ENCODE peak calls at places on chromosomes 4 and X, in ten cellular contexts. Q, L, Z, Y, J, C, P, E, H and R are unnamed samples. For H3K27me3 and H3K4me1, the result is how much of the 10 kb centered on the place peaks cover.

GRCh38 chr4:127685292-127685691 is 44.9 kb upstream of the SLC25A31 start:
- DNase-seq in E (no peak), C (no peak), P (peak), L (no peak), Z (no peak), Y (peak), J (no peak), Q (peak), H (no peak), R (no peak)

GRCh38 chrX:110755611-110756010 is 40.0 kb downstream of the CHRDL1 start:
- DNase-seq in Q (no peak), Y (peak), P (no peak), H (no peak), J (no peak), Z (no peak), L (no peak), E (no peak), C (no peak), R (no peak)

GRCh38 chr4:24321151-24321550 is 263.2 kb downstream of the DHX15 start:
- DNase-seq in Q (peak), L (no peak), P (peak), E (no peak), J (peak), H (no peak), Z (no peak), Y (peak), C (no peak), R (no peak)

GRCh38 chrX:10104958-10105658 is 51.7 kb upstream of the CLCN4 start:
- DNase-seq in J (peak), C (no peak), Q (peak), P (no peak), Y (no peak), L (peak), Z (no peak), H (peak), E (no peak), R (no peak)

GRCh38 chr4:34181311-34181808 is 2063.0 kb downstream of the ARAP2 start:
- DNase-seq in Z (no peak), E (no peak), H (no peak), J (peak), Q (peak), Y (peak), P (peak), C (no peak), L (no peak), R (no peak)

GRCh38 chr4:185729300-185729912 is 82.6 kb downstream of the SORBS2 start:
- DNase-seq in Q (no peak), C (no peak), H (no peak), J (no peak), Y (no peak), P (no peak), L (no peak), Z (no peak), E (no peak), R (no peak)

GRCh38 chr4:179398414-179398813 is 1956.2 kb upstream of the AGA start:
- DNase-seq in H (no peak), C (no peak), Y (no peak), L (no peak), P (no peak), Z (no peak), Q (no peak), J (peak), E (no peak), R (no peak)

GRCh38 chrX:47568656-47569295 is 7.8 kb downstream of the ARAF start:
- DNase-seq in C (peak), P (no peak), H (no peak), Q (no peak), E (no peak), L (no peak), J (no peak), Z (peak), Y (no peak), R (peak)

GRCh38 chr4:109125084-109125483 is 177.4 kb downstream of the COL25A1 start:
- DNase-seq in L (no peak), J (no peak), C (peak), Y (no peak), Z (no peak), Q (no peak), P (no peak), E (no peak), H (no peak), R (no peak)

GRCh38 chr4:175280153-175280552 is 362.0 kb downstream of the ADAM29 start:
- DNase-seq in E (no peak), H (no peak), P (no peak), Y (no peak), Q (no peak), L (no peak), J (no peak), Z (no peak), C (no peak), R (no peak)

GRCh38 chr4:177448850-177449249 is 6.6 kb upstream of the AGA start:
- DNase-seq in J (peak), Q (peak), Y (peak), P (peak), E (no peak), Z (no peak), L (no peak), C (no peak), H (no peak), R (no peak)

GRCh38 chrX:54891573-54891972 is 29.1 kb upstream of the TRO start:
- DNase-seq in Z (peak), Q (peak), L (no peak), E (no peak), C (peak), H (no peak), J (peak), P (no peak), Y (peak), R (peak)

DNA sequence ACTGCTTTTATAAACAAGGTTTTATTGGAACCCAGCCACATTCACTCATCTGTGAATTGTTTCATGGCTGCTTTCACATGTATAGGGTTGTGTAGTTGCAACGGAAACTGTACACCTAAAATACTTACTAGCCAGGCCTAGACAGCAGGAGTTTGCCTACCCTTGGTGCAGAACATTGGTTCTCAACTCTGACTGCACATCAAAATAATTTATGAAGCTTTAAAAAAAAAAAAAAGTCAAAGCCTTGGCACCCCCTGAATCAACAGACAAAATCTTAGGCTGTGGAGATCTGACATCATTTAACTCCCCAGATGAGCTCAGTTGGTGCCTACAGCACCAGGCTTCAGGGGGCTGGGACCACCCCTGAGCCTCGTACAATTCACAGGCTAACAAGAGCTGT is 27.7 kb downstream of the ADGRA3 start:
- DNase-seq in J (no peak), H (no peak), Q (no peak), L (no peak), Z (no peak), Y (no peak), C (no peak), P (no peak), E (no peak), R (no peak)
- H3K27ac ChIP-seq in J (no peak), H (no peak), Q (no peak), L (no peak), Z (no peak), Y (no peak), C (no peak), P (no peak), E (no peak), R (no peak)

DNA sequence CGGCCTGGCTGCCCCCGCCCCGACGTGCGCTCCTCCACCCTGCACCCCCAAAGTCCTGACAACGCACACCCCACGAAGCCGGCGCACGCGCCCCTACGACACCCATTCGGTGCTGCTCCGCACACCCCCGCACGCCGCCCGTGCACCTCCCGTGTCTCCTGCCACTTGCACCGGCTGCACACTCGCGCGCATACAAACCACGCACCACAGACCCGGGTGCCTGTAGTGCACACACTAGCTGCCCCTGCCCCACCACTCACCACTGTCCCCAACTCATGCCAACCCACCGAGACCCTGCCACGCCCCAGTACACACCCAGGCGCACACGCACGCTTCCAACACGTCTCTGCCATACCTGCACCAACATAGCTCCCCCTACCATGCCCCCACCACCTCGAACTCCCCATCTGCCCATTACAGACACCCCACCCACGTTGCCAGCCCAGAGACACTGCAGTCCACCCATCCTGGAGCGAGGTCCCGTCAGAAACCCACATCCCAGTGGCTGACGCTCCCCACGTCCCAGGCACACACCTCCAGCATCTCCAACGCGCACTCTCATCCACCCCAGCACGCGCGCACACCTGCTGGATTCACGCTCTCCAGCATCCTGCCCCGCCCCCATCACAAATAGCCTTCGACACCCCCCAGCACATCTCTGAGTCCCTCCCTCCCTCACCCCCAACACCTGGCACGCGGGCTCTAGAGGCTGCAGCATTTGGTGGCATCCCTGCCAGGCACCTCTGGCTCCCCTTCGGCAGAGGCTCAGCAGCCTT is 4.2 kb upstream of the DUSP9 start:
- DNase-seq in J (no peak), Q (no peak), H (no peak), C (peak), Z (peak), L (no peak), P (no peak), E (no peak), Y (no peak), R (no peak)
- H3K27me3 ChIP-seq in J (under half), Q (under half), H (half or more), C (half or more), Z (half or more), L (half or more), P (half or more), E (under half), Y (under half), R (under half)

GRCh38 chr4:118756429-118756828 is 71.2 kb downstream of the METTL14 start:
- DNase-seq in J (no peak), Y (no peak), Z (no peak), C (no peak), Q (no peak), E (no peak), H (no peak), P (no peak), L (no peak), R (no peak)
- H3K4me1 ChIP-seq in J (under half), Y (under half), Z (under half), C (under half), Q (half or more), E (under half), H (under half), P (under half), L (half or more), R (under half)

DNA sequence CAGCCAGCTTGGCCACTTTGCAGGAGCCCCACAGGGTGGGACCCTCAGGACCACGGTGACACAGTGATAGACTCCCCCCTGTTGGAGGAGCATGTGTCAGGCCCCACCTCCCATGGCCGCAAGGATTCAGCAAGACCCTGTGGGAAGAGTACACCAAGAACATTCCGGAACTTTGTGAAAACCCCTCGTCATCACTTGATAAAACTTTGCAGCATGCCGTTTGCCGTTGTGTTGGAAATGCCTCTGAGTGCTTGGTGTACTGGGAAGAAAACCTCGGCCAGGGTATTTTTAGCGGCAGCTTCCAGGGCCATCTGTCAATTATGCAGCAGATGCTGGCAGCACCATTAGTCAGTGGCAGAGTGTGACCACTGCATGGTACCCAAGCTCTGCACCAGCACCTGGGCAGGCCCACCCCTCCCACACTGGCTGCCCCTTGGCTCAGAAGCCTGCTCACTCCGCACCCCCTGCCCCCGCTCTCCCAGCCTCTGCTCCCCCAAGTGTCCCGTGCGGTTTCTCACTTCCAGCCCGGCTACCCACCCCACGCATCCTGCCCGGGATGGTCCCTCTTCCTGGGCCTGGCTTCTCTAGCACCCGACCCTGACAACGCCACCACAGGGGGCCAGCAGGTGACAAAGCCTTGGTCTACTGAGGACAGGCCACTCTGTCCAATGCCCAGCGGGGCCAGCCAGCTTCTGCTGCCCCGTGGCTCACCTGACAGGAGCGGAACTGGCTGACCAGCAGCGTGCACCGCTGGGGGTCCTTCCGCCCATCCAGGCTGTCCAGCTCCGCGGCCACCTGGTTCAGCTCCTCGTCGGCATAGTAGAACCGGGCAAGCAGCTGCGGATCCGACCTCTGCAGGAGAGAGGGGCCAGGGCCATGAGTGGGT is 65.0 kb downstream of the ZFYVE28 start:
- DNase-seq in C (no peak), H (peak), P (no peak), Q (no peak), J (no peak), E (peak), Z (peak), Y (no peak), L (peak), R (no peak)
- H3K27ac ChIP-seq in C (no peak), H (no peak), P (no peak), Q (no peak), J (no peak), E (no peak), Z (no peak), Y (no peak), L (peak), R (no peak)

GRCh38 chr4:6195602-6196319 is 4.6 kb downstream of the JAKMIP1 start:
- DNase-seq in J (no peak), Y (no peak), H (no peak), C (peak), P (no peak), Q (no peak), E (no peak), L (peak), Z (no peak), R (no peak)

GRCh38 chr4:6193399-6193798 is 7.0 kb downstream of the JAKMIP1 start:
- DNase-seq in P (no peak), Z (peak), Y (no peak), E (no peak), Q (no peak), J (no peak), L (peak), C (no peak), H (no peak), R (no peak)

GRCh38 chr4:6196871-6197270 is 3.5 kb downstream of the JAKMIP1 start:
- DNase-seq in L (peak), E (no peak), Q (no peak), C (no peak), Y (no peak), Z (no peak), P (no peak), H (no peak), J (no peak), R (no peak)

GRCh38 chr4:6196324-6196723 is 4.0 kb downstream of the JAKMIP1 start:
- DNase-seq in Y (no peak), L (peak), Z (no peak), P (no peak), E (no peak), Q (no peak), C (no peak), J (no peak), H (no peak), R (no peak)

DNA sequence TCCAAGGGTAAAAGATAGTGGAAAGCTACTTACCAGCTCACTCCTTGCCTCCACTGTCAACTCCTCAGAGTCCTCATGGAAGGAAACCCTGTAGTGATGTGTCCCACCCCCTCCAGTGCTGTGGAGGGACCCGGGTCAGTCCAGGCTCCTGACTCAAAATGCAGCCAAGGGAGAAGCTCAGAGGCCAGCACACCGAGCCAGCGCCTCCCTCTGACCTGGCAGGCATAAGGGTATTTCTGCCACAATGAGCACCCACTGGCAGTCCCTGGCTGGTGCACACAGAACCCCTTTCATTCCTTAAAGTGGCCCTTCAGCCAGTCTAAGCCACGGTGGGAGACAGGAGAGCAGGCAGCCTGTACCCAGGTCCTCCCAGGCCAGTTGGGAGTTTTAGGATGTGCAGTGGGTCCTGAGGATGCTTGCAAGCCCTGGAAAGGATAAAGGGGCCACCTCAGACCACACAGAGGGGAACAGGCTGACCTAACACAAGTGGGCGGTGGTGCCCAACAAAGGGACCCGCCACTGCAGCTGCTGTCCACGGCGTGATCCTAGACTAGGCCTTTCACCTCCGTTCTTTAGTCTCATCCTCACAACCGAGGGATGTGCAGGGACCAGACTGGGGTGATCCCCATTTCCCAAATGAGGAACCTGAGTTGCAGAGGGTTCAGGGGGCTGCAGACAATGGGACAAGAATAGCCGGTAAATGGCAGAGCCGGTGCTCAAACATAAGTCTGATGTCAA is 5.7 kb downstream of the JAKMIP1 start:
- DNase-seq in Z (peak), E (no peak), H (no peak), C (no peak), P (no peak), J (no peak), Q (no peak), Y (no peak), L (peak), R (no peak)
- H3K27me3 ChIP-seq in Z (under half), E (under half), H (half or more), C (under half), P (under half), J (under half), Q (under half), Y (under half), L (half or more), R (under half)

DNA sequence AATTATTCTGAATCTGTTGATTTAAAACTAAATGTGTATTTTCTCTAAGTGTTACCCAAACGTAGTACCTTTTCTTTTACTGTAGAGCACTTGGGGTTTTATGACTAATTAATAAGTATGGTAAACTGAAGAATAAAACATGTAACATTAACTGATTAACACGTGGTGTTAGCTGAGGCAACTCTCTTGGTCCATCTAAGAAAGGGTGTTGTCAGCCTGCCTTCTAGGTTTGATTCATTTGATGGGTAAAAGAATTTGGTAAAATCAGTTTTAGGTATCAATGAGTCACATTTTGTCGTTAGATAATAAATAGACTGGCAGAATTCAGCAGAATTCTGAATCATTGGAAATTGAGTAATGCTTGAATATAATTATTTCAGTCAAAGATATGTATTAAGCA is 99.7 kb downstream of the AFF1 start:
- DNase-seq in J (no peak), Y (no peak), H (no peak), E (no peak), P (no peak), Q (no peak), Z (no peak), L (no peak), C (no peak), R (no peak)
- H3K4me1 ChIP-seq in J (under half), Y (under half), H (half or more), E (half or more), P (under half), Q (half or more), Z (half or more), L (half or more), C (half or more), R (under half)